ENCODE peak calls at places on chromosome 11, in nine cellular contexts. J is activated naive CD4-positive, alpha-beta T cell treated with anti-CD3 and anti-CD28 coated beads, Interleukin-2, amount 50 U/mL, for 72 hours; Y is mesothelial cell of epicardium; W is effector memory CD4-positive, alpha-beta T cell; O is RKO; T is activated CD4-positive, alpha-beta T cell treated with anti-CD3 and anti-CD28 coated beads, Interleukin-2, amount 50 U/mL, for 1 hour; R is iPS-NIHi11; C is adipocyte; K is HTR-8/SVneo. U is an unnamed sample.

GRCh38 chr11:112583246-112583893 is 322.7 kb upstream of the PLET1 start:
- DNase-seq in W (no peak), J (no peak), K (no peak), O (no peak), C (no peak), R (no peak), Y (no peak), T (no peak), U (no peak)

GRCh38 chr11:62664405-62665074 is 470 bp downstream of the C11orf98 start:
- DNase-seq in C (no peak), K (peak), W (peak), Y (no peak), R (peak), J (peak), T (peak), O (peak), U (peak)

GRCh38 chr11:32396991-32397390 is 38.3 kb downstream of the WT1 start:
- DNase-seq in K (no peak), W (no peak), R (no peak), T (no peak), Y (no peak), C (no peak), J (no peak), O (no peak), U (peak)

GRCh38 chr11:1335811-1336761 is 26.7 kb upstream of the TOLLIP start:
- DNase-seq in R (peak), O (peak), K (peak), T (peak), Y (no peak), C (peak), J (peak), W (peak), U (peak)

GRCh38 chr11:12669930-12670329 is 4.3 kb upstream of the TEAD1 start:
- DNase-seq in T (no peak), C (peak), R (no peak), O (no peak), J (no peak), Y (no peak), K (no peak), W (no peak), U (peak)

GRCh38 chr11:2411446-2412305 is 11.1 kb downstream of the TSSC4 start:
- DNase-seq in K (no peak), O (no peak), R (no peak), C (no peak), Y (no peak), W (no peak), J (no peak), T (no peak), U (no peak)

GRCh38 chr11:93652161-93652597 is 9.3 kb upstream of the CEP295 start:
- DNase-seq in T (no peak), O (peak), K (peak), J (peak), R (peak), C (peak), W (no peak), Y (peak), U (peak)

GRCh38 chr11:100735949-100736675 is 49.0 kb downstream of the ARHGAP42 start:
- DNase-seq in C (peak), O (no peak), J (no peak), R (no peak), Y (no peak), W (no peak), T (no peak), K (peak), U (peak)

GRCh38 chr11:36385121-36385530 is 89.0 kb downstream of the PRR5L start:
- DNase-seq in K (no peak), J (no peak), W (no peak), R (no peak), Y (no peak), C (peak), T (no peak), O (no peak), U (peak)

GRCh38 chr11:95835768-95836488 is 45.6 kb downstream of the CEP57 start:
- DNase-seq in J (peak), W (peak), R (peak), O (peak), K (peak), C (peak), Y (peak), T (peak), U (peak)

GRCh38 chr11:1983601-1983961 is 14.1 kb downstream of the H19 start:
- DNase-seq in R (no peak), C (no peak), O (no peak), K (no peak), T (no peak), Y (no peak), J (no peak), W (no peak), U (no peak)

GRCh38 chr11:118001494-118001971 is 15.3 kb downstream of the IL10RA start:
- DNase-seq in T (no peak), W (no peak), Y (no peak), R (no peak), O (no peak), J (no peak), K (no peak), C (no peak), U (no peak)

GRCh38 chr11:72584933-72585597 is 89.2 kb downstream of the PDE2A start:
- DNase-seq in J (no peak), T (no peak), O (no peak), C (no peak), R (no peak), K (no peak), Y (no peak), W (no peak), U (no peak)

GRCh38 chr11:46390331-46391171 is 1.0 kb downstream of the CHRM4 start:
- DNase-seq in C (no peak), J (no peak), Y (no peak), R (no peak), W (no peak), O (no peak), K (no peak), T (no peak), U (no peak)

GRCh38 chr11:12089473-12089872 is 20.9 kb upstream of the MICAL2 start:
- DNase-seq in W (no peak), Y (no peak), C (no peak), O (no peak), T (no peak), J (no peak), R (no peak), K (no peak), U (no peak)

GRCh38 chr11:76654310-76654851 is 16.2 kb downstream of the LRRC32 start:
- DNase-seq in K (no peak), Y (no peak), C (no peak), W (no peak), T (no peak), J (no peak), O (no peak), R (no peak), U (peak)

GRCh38 chr11:108197351-108197750 is 25.1 kb downstream of the NPAT start:
- DNase-seq in O (no peak), T (no peak), J (no peak), Y (no peak), W (no peak), C (no peak), R (no peak), K (no peak), U (no peak)

GRCh38 chr11:88250566-88251080 is 75.4 kb upstream of the RAB38 start:
- DNase-seq in W (no peak), C (no peak), Y (no peak), T (no peak), O (no peak), J (no peak), K (no peak), R (no peak), U (no peak)

U was measured in amniotic epithelial cell.